ENCODE peak calls at places on chromosomes 4 and X, in eight cellular contexts. F, P, S, E, W, I, N and Z are unnamed samples.

GRCh38 chrX:109475174-109475891 is 6.6 kb downstream of the GUCY2F start:
- DNase-seq in F (peak), P (no peak), S (no peak), E (peak), W (no peak), I (peak), N (peak), Z (peak)

GRCh38 chr4:65918217-65918616 is 247.9 kb upstream of the EPHA5 start:
- DNase-seq in F (no peak), P (no peak), S (no peak), E (no peak), W (no peak), I (peak), N (no peak), Z (no peak)

GRCh38 chrX:56233682-56234081 is 1.5 kb downstream of the KLF8 start:
- DNase-seq in F (no peak), P (peak), S (no peak), E (peak), W (no peak), I (peak), N (peak), Z (peak)

GRCh38 chr4:88531549-88531948 is 8.0 kb upstream of the PYURF start:
- DNase-seq in F (no peak), P (no peak), S (no peak), E (no peak), W (no peak), I (no peak), N (no peak), Z (no peak)

GRCh38 chr4:20356565-20356964 is 104.9 kb downstream of the SLIT2 start:
- DNase-seq in F (no peak), P (no peak), S (no peak), E (no peak), W (no peak), I (peak), N (no peak), Z (no peak)

GRCh38 chr4:163157157-163157556 is 9.5 kb downstream of the NAF1 start:
- DNase-seq in F (no peak), P (no peak), S (no peak), E (no peak), W (no peak), I (peak), N (no peak), Z (no peak)

GRCh38 chr4:38102942-38103604 is 142.9 kb downstream of the PTTG2 start:
- DNase-seq in F (no peak), P (no peak), S (no peak), E (no peak), W (no peak), I (no peak), N (no peak), Z (no peak)

GRCh38 chrX:23694606-23695005 is 27.3 kb downstream of the PRDX4 start:
- DNase-seq in F (peak), P (peak), S (peak), E (peak), W (no peak), I (peak), N (peak), Z (peak)

GRCh38 chr4:38857354-38858096 is 908 bp upstream of the TLR6 start:
- DNase-seq in F (peak), P (no peak), S (no peak), E (no peak), W (no peak), I (peak), N (no peak), Z (no peak)

GRCh38 chr4:121192013-121192412 is 27.9 kb upstream of the TNIP3 start:
- DNase-seq in F (no peak), P (no peak), S (no peak), E (no peak), W (no peak), I (peak), N (no peak), Z (no peak)

GRCh38 chrX:119410027-119410819 is 11.1 kb downstream of the SLC25A43 start:
- DNase-seq in F (no peak), P (no peak), S (no peak), E (peak), W (peak), I (peak), N (peak), Z (peak)

GRCh38 chrX:15815779-15816452 is 25.6 kb downstream of the ZRSR2 start:
- DNase-seq in F (peak), P (no peak), S (peak), E (no peak), W (no peak), I (no peak), N (peak), Z (no peak)

DNA sequence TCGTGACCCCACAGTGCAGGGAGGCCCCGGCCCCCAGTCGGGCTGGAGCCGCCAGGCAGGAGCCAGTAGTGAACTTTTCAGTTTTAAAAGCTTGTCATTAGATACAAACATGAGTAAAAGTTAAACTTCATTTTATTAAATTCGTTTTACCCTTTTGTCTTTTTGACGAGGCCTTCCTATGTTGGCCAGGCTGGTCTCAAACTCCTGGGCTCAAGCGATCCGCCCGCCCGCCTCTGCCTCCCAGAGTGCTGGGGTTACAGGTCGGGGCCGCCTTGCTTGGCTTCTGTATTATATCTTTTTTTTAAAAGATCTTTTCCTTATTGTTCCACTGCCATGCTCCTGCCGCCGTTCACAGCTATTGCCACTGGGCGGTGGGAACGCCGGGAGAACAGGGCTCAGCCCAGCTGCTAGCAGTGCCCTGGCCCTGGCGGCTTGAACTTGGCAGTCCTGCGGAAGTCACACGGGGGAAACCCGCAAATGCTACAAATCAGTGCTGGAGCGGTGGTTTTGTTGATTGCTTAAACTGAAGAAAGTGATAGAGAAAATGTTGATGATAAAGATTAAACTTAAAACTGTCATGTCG is 968 bp upstream of the NELFA start:
- DNase-seq in F (peak), P (no peak), S (peak), E (peak), W (peak), I (peak), N (peak), Z (peak)
- TF ChIP-seq CTCF in F (no peak), P (peak), S (no peak), E (no peak), W (peak), I (no peak), N (no peak), Z (no peak)

GRCh38 chr4:123449362-123449761 is 52.8 kb downstream of the SPRY1 start:
- DNase-seq in F (no peak), P (no peak), S (no peak), E (no peak), W (no peak), I (peak), N (no peak), Z (no peak)

GRCh38 chr4:123446791-123447474 is 50.3 kb downstream of the SPRY1 start:
- DNase-seq in F (no peak), P (no peak), S (no peak), E (no peak), W (no peak), I (no peak), N (no peak), Z (no peak)

GRCh38 chr4:123452585-123452984 is 56.0 kb downstream of the SPRY1 start:
- DNase-seq in F (peak), P (peak), S (no peak), E (peak), W (no peak), I (peak), N (peak), Z (peak)

GRCh38 chr4:123450393-123450792 is 53.8 kb downstream of the SPRY1 start:
- DNase-seq in F (no peak), P (no peak), S (no peak), E (no peak), W (no peak), I (no peak), N (no peak), Z (no peak)

GRCh38 chr4:123449780-123450179 is 53.2 kb downstream of the SPRY1 start:
- DNase-seq in F (no peak), P (no peak), S (no peak), E (no peak), W (no peak), I (peak), N (no peak), Z (no peak)
- H3K27ac ChIP-seq in F (no peak), P (no peak), S (no peak), E (no peak), W (no peak), I (no peak), N (no peak), Z (no peak)

DNA sequence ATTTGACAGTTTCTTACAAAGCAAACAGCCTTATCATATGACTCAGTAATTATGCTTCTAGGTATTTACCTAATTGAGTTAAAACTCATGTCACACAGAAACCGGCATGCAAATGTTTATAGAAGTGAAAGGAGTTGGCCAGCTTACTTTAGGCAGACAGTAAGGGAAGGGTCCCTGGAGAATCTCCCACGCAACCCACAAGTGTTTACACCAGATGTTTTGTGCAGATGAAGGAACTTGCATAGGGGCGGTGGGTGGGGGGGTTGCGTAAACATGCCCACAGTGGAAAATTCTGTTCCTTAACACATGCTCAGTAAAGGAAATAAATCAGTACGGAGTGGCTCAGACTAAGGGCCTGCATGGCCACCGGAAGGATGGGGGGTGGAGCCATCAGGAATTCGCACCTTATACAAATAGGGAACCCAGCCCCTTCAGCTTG is 330.5 kb upstream of the AADAT start:
- DNase-seq in F (peak), P (no peak), S (no peak), E (no peak), W (no peak), I (peak), N (peak), Z (no peak)
- H3K4me3 ChIP-seq in F (no peak), P (no peak), S (no peak), E (no peak), W (no peak), I (no peak), N (peak), Z (no peak)

DNA sequence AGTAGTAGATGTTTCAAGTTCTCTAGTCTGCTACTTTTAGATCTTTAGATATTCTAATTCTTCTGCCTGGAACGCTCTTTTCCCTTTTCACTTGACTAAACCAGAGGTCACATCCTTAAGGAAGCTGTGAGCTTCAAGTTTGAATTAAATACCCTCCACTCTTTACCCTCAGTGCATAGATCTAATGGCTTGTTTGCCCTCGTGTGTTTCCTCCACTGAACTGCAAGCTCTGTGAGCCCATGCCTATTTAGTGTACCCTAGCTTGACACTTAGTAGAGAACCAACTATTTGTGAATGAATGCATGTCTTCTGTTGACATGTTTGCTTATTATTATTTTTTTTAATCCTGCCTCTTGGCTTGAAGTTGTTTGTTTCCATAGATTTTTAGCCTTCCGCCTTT is 138.3 kb downstream of the PDE5A start:
- DNase-seq in F (no peak), P (no peak), S (no peak), E (no peak), W (no peak), I (no peak), N (no peak), Z (no peak)
- TF ChIP-seq CTCF in F (no peak), P (no peak), S (no peak), E (no peak), W (peak), I (peak), N (no peak), Z (no peak)

DNA sequence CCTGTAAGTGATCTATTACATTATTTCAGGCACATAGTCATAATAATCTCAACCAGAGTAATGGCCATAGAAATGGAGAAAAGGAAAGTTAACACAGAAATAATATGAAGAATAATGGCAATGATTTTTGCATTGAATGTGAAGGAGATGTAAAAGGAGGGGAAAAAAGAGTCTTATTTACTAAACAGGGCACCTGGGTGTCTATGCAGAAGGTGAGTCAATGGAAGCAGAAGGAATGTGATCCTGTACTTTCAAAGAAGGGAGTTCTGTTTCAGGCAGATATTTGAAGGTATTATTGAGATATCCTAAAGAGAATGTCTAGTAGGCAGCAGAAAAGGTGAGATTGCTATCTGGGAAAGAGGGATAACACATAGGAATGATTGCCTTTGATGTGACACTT is 279.9 kb downstream of the INPP4B start:
- DNase-seq in F (no peak), P (no peak), S (no peak), E (no peak), W (no peak), I (no peak), N (no peak), Z (no peak)
- H3K27ac ChIP-seq in F (no peak), P (peak), S (peak), E (peak), W (peak), I (no peak), N (no peak), Z (no peak)